ENCODE peak calls at places on chromosomes 16 and 17, in six cellular contexts. O, E, M, N, Z and G are unnamed samples.

GRCh38 chr17:64024215-64024654 is 3.8 kb upstream of the ICAM2 start:
- DNase-seq in O (no peak), E (no peak), M (peak; percentile 53), N (no peak), Z (no peak), G (no peak)

GRCh38 chr17:83065660-83066542 is 13.5 kb upstream of the METRNL start:
- DNase-seq in O (no peak), E (no peak), M (peak; percentile 15), N (peak; percentile 22), Z (no peak), G (no peak)

GRCh38 chr17:7056386-7056785 is 12.5 kb upstream of the SLC16A11 start:
- DNase-seq in O (no peak), E (peak; percentile 27), M (no peak), N (no peak), Z (no peak), G (no peak)

GRCh38 chr16:62760398-62760797 is 724.2 kb upstream of the CDH8 start:
- DNase-seq in O (no peak), E (no peak), M (no peak), N (no peak), Z (no peak), G (no peak)

GRCh38 chr17:82464567-82464929 is 6.0 kb downstream of the NARF start:
- DNase-seq in O (no peak), E (no peak), M (no peak), N (no peak), Z (no peak), G (no peak)

GRCh38 chr16:53912155-53912554 is 208.2 kb downstream of the FTO start:
- DNase-seq in O (no peak), E (no peak), M (no peak), N (no peak), Z (no peak), G (no peak)

GRCh38 chr16:19804538-19805323 is 79.9 kb downstream of the GPRC5B start:
- DNase-seq in O (no peak), E (no peak), M (peak; percentile 61), N (peak; percentile 77), Z (peak; percentile 67), G (no peak)

GRCh38 chr16:13453938-13454553 is 465.9 kb upstream of the ERCC4 start:
- DNase-seq in O (no peak), E (peak; percentile 25), M (no peak), N (peak; percentile 33), Z (no peak), G (no peak)

GRCh38 chr17:48814504-48814903 is 2.5 kb downstream of the TTLL6 start:
- DNase-seq in O (peak; percentile 37), E (peak; percentile 31), M (no peak), N (peak; percentile 61), Z (peak; percentile 61), G (no peak)

GRCh38 chr16:55559233-55559632 is 7.3 kb upstream of the CAPNS2 start:
- DNase-seq in O (peak; percentile 73), E (peak; percentile 69), M (no peak), N (no peak), Z (no peak), G (no peak)

GRCh38 chr16:32116080-32116479 is 137.0 kb upstream of the TP53TG3D start:
- DNase-seq in O (no peak), E (no peak), M (no peak), N (no peak), Z (no peak), G (peak; percentile 12)

GRCh38 chr16:12580809-12581208 is 222.9 kb downstream of the CPPED1 start:
- DNase-seq in O (no peak), E (no peak), M (no peak), N (no peak), Z (no peak), G (peak; percentile 21)

GRCh38 chr17:75894049-75894742 is 2.6 kb downstream of the TRIM65 start:
- DNase-seq in O (no peak), E (no peak), M (no peak), N (no peak), Z (no peak), G (no peak)

GRCh38 chr17:38897671-38898290 is 27.6 kb upstream of the LASP1NB start:
- DNase-seq in O (no peak), E (no peak), M (no peak), N (no peak), Z (no peak), G (no peak)

GRCh38 chr16:71626858-71627213 is 852 bp downstream of the MARVELD3 start:
- DNase-seq in O (no peak), E (no peak), M (peak; percentile 72), N (peak; percentile 36), Z (no peak), G (peak; percentile 19)

GRCh38 chr17:14737984-14738651 is 437.2 kb downstream of the HS3ST3B1 start:
- DNase-seq in O (peak; percentile 99), E (peak; percentile 92), M (peak; percentile 86), N (peak; percentile 36), Z (peak; percentile 65), G (no peak)

DNA sequence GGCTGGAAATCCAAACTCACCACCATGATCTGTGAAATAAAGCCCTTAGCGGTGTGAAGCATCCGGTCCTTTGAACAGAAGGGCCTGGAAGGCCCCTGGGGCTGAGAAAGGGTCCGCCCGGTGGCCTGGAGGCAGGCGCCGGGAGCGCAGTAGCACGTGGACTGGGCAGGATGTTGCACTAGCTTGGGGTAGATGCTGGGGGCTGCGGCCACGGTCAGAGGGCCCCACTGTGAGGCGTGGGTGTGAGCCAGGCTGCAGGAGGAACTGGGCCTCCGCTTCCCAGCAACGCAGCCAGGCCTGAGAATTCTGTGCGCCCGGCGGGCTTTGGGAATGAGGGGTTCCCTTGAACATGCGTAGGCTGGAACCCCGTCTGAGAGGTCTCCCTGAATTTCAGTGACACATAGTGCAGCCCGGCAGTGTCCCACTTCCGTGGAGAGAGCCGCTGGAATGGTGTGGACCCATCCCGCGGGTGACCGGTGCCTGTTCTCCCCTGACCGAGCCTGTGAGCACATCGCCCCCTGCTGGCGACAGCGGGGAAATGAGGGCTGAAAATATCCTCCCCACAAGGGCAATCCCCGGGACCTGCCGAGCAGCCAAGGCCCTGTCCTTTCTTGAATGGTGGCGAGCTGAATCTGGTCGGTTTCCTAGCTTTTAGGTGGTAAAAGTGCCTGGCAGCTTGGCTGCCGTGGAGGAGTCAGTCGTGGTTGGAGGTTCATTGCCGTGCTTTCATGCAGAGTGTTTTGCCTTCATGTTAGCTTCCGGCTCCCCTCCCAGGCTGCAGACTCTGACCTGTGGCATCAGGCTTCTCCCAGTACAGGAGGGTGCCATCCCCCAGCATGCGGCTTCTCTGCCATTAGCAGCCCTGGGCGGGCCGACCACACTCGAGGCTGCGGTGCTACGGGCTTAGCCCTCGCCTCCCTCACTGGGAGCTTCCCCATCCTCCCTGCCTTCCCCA is 43.8 kb downstream of the DNAJA2 start:
- DNase-seq in O (peak; percentile 45), E (peak; percentile 41), M (peak; percentile 52), N (peak; percentile 80), Z (peak; percentile 31), G (peak; percentile 69)
- TF ChIP-seq CTCF in O (peak; percentile 79), E (peak; percentile 91), M (peak; percentile 76), N (peak; percentile 79), Z (peak; percentile 77), G (peak; percentile 59)

DNA sequence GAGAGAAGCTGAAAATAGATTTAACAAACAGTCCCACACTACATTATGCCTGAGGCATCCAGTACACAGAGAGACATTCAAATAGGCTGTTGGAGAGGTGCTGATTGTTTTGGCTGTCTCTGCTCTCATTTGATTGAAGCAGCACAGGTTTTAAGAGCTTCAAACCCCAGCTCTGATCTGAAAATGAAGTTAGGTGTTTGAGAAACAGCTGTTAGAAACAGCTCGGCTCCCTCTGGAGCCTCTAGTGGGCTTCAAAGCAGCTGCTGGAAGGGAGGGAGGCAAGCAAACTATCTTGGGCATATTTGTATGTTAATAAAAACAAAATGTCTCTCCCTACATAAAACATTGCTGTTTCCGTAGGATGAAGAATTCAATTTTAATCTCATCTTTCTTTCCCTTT is 607.3 kb upstream of the GOT2 start:
- DNase-seq in O (no peak), E (no peak), M (no peak), N (no peak), Z (no peak), G (no peak)
- TF ChIP-seq CTCF in O (no peak), E (no peak), M (no peak), N (no peak), Z (no peak), G (no peak)

DNA sequence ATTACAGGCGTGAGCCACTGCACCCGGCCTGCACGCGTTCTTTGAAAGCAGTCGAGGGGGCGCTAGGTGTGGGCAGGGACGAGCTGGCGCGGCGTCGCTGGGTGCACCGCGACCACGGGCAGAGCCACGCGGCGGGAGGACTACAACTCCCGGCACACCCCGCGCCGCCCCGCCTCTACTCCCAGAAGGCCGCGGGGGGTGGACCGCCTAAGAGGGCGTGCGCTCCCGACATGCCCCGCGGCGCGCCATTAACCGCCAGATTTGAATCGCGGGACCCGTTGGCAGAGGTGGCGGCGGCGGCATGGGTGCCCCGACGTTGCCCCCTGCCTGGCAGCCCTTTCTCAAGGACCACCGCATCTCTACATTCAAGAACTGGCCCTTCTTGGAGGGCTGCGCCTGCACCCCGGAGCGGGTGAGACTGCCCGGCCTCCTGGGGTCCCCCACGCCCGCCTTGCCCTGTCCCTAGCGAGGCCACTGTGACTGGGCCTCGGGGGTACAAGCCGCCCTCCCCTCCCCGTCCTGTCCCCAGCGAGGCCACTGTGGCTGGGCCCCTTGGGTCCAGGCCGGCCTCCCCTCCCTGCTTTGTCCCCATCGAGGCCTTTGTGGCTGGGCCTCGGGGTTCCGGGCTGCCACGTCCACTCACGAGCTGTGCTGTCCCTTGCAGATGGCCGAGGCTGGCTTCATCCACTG is at the start of gene BIRC5:
- DNase-seq in O (peak; percentile 69), E (peak; percentile 81), M (peak; percentile 91), N (peak; percentile 91), Z (peak; percentile 88), G (peak; percentile 91)
- TF ChIP-seq CTCF in O (no peak), E (no peak), M (no peak), N (no peak), Z (no peak), G (no peak)

DNA sequence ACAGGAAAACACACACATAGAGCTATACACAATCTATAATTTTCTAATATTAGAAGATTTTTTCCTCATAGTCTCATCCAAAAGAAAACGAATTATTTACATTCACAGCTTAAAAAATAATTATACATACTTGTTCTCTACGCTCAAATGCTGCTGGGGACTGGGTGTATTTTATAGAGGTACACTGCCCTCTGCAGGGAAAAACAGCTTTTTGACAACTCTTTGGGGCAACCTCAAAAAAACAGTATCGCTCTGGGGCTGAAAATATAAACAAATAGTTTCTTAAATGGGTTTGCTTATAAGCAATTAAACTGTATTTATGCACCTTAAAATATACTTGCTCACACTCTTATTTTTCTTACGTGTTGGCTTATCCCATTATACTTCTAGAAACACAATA is 261.8 kb upstream of the PSMD7 start:
- DNase-seq in O (peak; percentile 11), E (peak; percentile 9), M (no peak), N (no peak), Z (no peak), G (no peak)
- TF ChIP-seq CTCF in O (peak; percentile 29), E (peak; percentile 25), M (no peak), N (no peak), Z (peak; percentile 14), G (no peak)

DNA sequence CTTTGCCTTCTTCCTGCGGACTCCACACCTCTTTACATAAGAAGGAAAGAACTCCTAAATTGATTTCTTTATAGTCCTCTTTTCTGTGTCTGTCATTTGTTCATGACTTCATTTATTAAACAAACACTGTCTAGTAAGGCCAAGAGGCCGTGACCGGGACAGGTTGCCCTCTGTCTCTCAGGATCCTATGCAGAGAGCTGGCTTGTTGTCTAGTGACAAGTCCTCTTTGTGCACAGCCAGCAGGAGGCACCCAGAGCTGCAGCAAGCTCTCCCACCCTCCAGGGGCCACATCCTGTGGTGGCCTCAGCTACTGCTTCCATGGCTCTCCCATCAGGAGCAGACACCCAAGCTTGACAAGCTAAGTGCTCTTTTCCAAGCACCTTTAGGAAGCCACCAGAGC is 50.6 kb downstream of the PLD6 start:
- DNase-seq in O (no peak), E (no peak), M (no peak), N (no peak), Z (no peak), G (no peak)
- TF ChIP-seq CTCF in O (no peak), E (no peak), M (no peak), N (no peak), Z (no peak), G (no peak)